ENCODE peak calls at places on chromosomes 16 and 17, in five cellular contexts. G is activated CD8-positive, alpha-beta T cell treated with anti-CD3 and anti-CD28 coated beads for 36 hours; X is RCC 7860; W is stimulated activated CD8-positive, alpha-beta memory T cell treated with anti-CD3 and anti-CD28 coated beads, Interleukin-15, amount 100 ng/mL, for 24 hours; P is stimulated activated CD4-positive, alpha-beta T cell treated with anti-CD3 and anti-CD28 coated beads, Interleukin-15, amount 100 ng/mL, for 1 hour. F is an unnamed sample.

GRCh38 chr17:57281887-57282653 is 25.7 kb downstream of the MSI2 start:
- DNase-seq in W (no peak), X (no peak), G (peak; percentile 22), P (no peak), F (no peak)

GRCh38 chr16:6841392-6841791 is 491.3 kb upstream of the RBFOX1 start:
- DNase-seq in P (no peak), G (no peak), X (no peak), W (no peak), F (no peak)

GRCh38 chr16:77009453-77009852 is 181.5 kb upstream of the MON1B start:
- DNase-seq in G (no peak), W (no peak), P (no peak), X (no peak), F (no peak)

GRCh38 chr17:77211681-77212080 is 70.9 kb downstream of the SEC14L1 start:
- DNase-seq in W (no peak), G (no peak), P (no peak), X (no peak), F (no peak)

GRCh38 chr17:78316867-78317816 is 42.7 kb downstream of the SOCS3 start:
- DNase-seq in P (no peak), G (no peak), W (no peak), X (peak; percentile 74), F (peak; percentile 48)

GRCh38 chr17:17494499-17495447 is 1.4 kb downstream of the RASD1 start:
- DNase-seq in X (no peak), G (peak; percentile 46), P (no peak), W (no peak), F (peak; percentile 53)

GRCh38 chr17:46044286-46044928 is 45.4 kb downstream of the STH start:
- DNase-seq in P (no peak), W (no peak), X (peak; percentile 60), G (peak; percentile 75), F (peak; percentile 86)

GRCh38 chr16:87789437-87790277 is 23.9 kb upstream of the KLHDC4 start:
- DNase-seq in W (no peak), G (no peak), P (no peak), X (peak; percentile 85), F (peak; percentile 95)

GRCh38 chr16:58336332-58337089 is 41.7 kb upstream of the PRSS54 start:
- DNase-seq in W (peak; percentile 81), P (peak; percentile 57), G (peak; percentile 95), X (peak; percentile 73), F (peak; percentile 68)